ENCODE peak calls at places on chromosomes 4 and X, in nine cellular contexts. K, T, I, P, C, D, G, L and Q are unnamed samples.

GRCh38 chr4:189498457-189498856 is 442.2 kb upstream of the FRG1 start:
- DNase-seq in D (no peak), C (no peak), I (no peak), G (no peak), P (no peak), K (no peak), L (no peak), T (no peak), Q (no peak)

GRCh38 chr4:74838746-74839370 is 44.5 kb upstream of the BTC start:
- DNase-seq in C (no peak), G (no peak), K (no peak), T (peak), P (no peak), L (peak), D (peak), I (no peak), Q (no peak)

GRCh38 chr4:1401409-1402020 is 4.7 kb downstream of the NKX1-1 start:
- DNase-seq in K (no peak), C (no peak), L (no peak), D (no peak), T (no peak), I (no peak), P (no peak), G (no peak), Q (no peak)

GRCh38 chr4:119678761-119679160 is 50.2 kb upstream of the PDE5A start:
- DNase-seq in K (no peak), T (no peak), C (no peak), D (peak), L (peak), G (no peak), I (no peak), P (no peak), Q (no peak)

GRCh38 chrX:150968862-150969720 is 14.0 kb upstream of the HMGB3 start:
- DNase-seq in D (no peak), G (no peak), L (no peak), I (no peak), C (no peak), K (peak), P (no peak), T (no peak), Q (no peak)

GRCh38 chr4:7398104-7398423 is 36.7 kb downstream of the PSAPL1 start:
- DNase-seq in L (no peak), T (peak), C (no peak), G (no peak), P (no peak), K (no peak), D (peak), I (no peak), Q (no peak)

GRCh38 chrX:22912598-22912997 is 87.2 kb upstream of the DDX53 start:
- DNase-seq in K (no peak), P (no peak), T (no peak), G (no peak), C (no peak), D (no peak), I (no peak), L (no peak), Q (no peak)

GRCh38 chr4:69828828-69829227 is 31.1 kb downstream of the SULT1E1 start:
- DNase-seq in P (no peak), G (no peak), L (no peak), T (peak), D (no peak), K (no peak), I (no peak), C (no peak), Q (no peak)

GRCh38 chr4:157222764-157223145 is 2.2 kb downstream of the GRIA2 start:
- DNase-seq in I (no peak), K (no peak), G (no peak), T (no peak), C (no peak), D (no peak), P (no peak), L (no peak), Q (no peak)
- H3K4me2 ChIP-seq in I (peak), K (peak), G (peak), T (peak), C (no peak), D (no peak), P (peak), L (peak), Q (no peak)

GRCh38 chr4:98662619-98663225 is 4.3 kb upstream of the TSPAN5 start:
- DNase-seq in T (no peak), P (no peak), D (peak), L (no peak), K (peak), G (peak), I (no peak), C (no peak), Q (no peak)
- H3K4me3 ChIP-seq in T (no peak), P (no peak), D (no peak), L (no peak), K (no peak), G (no peak), I (no peak), C (no peak), Q (no peak)

GRCh38 chr4:30866907-30867306 is 146.7 kb downstream of the PCDH7 start:
- DNase-seq in K (no peak), L (no peak), I (no peak), D (peak), P (no peak), C (no peak), G (no peak), T (no peak), Q (no peak)
- H3K4me2 ChIP-seq in K (no peak), L (no peak), I (no peak), D (peak), P (no peak), C (peak), G (no peak), T (no peak), Q (no peak)

GRCh38 chrX:47200385-47201150 is 6.9 kb downstream of the UBA1 start:
- DNase-seq in T (peak), K (no peak), P (no peak), I (peak), G (no peak), L (peak), C (no peak), D (peak), Q (no peak)
- H3K4me3 ChIP-seq in T (no peak), K (no peak), P (no peak), I (no peak), G (no peak), L (no peak), C (no peak), D (no peak), Q (no peak)

GRCh38 chr4:3481113-3481531 is 18.0 kb downstream of the DOK7 start:
- DNase-seq in P (peak), L (no peak), D (no peak), C (no peak), T (no peak), I (no peak), G (peak), K (no peak), Q (no peak)
- H3K4me2 ChIP-seq in P (peak), L (no peak), D (no peak), C (no peak), T (no peak), I (peak), G (peak), K (peak), Q (no peak)

DNA sequence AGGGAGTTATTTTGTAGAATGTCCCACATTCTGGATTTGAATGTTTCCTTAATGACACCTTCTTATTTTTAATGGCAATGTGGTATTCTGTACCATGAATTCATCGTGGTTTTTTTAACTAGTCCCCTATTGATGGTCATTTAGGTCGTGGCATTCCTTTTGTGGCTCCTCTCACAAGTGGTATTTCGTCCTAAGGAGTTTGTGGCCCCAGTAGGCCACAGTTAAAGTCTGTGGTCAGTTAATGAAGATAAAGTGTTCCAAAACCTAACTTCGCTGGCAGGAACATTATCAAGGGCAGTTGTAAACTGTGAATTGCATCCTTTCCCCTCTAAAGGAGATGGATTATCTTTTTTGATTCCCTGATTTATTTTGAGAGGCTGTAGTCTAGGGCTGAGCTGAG is 133.2 kb downstream of the TMEM164 start:
- DNase-seq in G (no peak), T (no peak), D (no peak), L (no peak), K (no peak), P (no peak), C (no peak), I (no peak), Q (no peak)
- H3K4me3 ChIP-seq in G (no peak), T (no peak), D (no peak), L (no peak), K (no peak), P (no peak), C (no peak), I (no peak), Q (no peak)